ENCODE peak calls at places on chromosomes 7 and 10, in eight cellular contexts. R is heart left ventricle, D is brain microvascular endothelial cell, C is cardiac fibroblast, V is cardiac muscle cell, T is tibial nerve, F is GM20000, E is stomach. S is an unnamed sample.

GRCh38 chr7:29304756-29305155 is 110.2 kb downstream of the CHN2 start:
- DNase-seq in R (peak), V (no peak), C (no peak), E (no peak), D (no peak), T (no peak), F (no peak), S (no peak)

GRCh38 chr10:6811153-6811552 is 231.1 kb upstream of the PRKCQ start:
- DNase-seq in T (no peak), E (no peak), V (no peak), C (no peak), D (no peak), R (no peak), F (no peak), S (no peak)

GRCh38 chr10:130053561-130053960 is 57.1 kb downstream of the C10orf143 start:
- DNase-seq in E (no peak), V (no peak), C (no peak), R (no peak), D (no peak), T (no peak), F (no peak), S (no peak)

GRCh38 chr10:5981529-5981928 is 4.2 kb upstream of the IL15RA start:
- DNase-seq in E (no peak), D (no peak), T (no peak), C (no peak), R (no peak), F (no peak), V (no peak), S (no peak)

GRCh38 chr7:2202361-2202761 is 30.4 kb downstream of the MAD1L1 start:
- DNase-seq in V (no peak), F (no peak), C (no peak), T (no peak), R (no peak), E (no peak), D (no peak), S (no peak)

GRCh38 chr7:166370-167060 is 25.9 kb upstream of the FAM20C start:
- DNase-seq in V (no peak), D (no peak), R (peak), E (no peak), F (no peak), T (no peak), C (no peak), S (no peak)

GRCh38 chr10:26714385-26714784 is 16.9 kb downstream of the PDSS1 start:
- DNase-seq in R (no peak), E (no peak), V (no peak), F (no peak), D (no peak), T (no peak), C (no peak), S (no peak)

GRCh38 chr10:116554628-116555027 is 8.9 kb downstream of the PNLIP start:
- DNase-seq in R (no peak), D (no peak), T (no peak), F (no peak), C (no peak), E (no peak), V (no peak), S (no peak)

GRCh38 chr10:84499846-84500245 is 171.5 kb downstream of the CCSER2 start:
- DNase-seq in R (no peak), F (peak), D (no peak), E (no peak), C (no peak), V (peak), T (no peak), S (no peak)

GRCh38 chr7:90736968-90737939 is 141.1 kb downstream of the CDK14 start:
- DNase-seq in D (no peak), R (no peak), T (no peak), V (no peak), F (peak), C (no peak), E (no peak), S (no peak)

GRCh38 chr7:45702751-45703150 is 128.6 kb downstream of the ADCY1 start:
- DNase-seq in T (no peak), C (no peak), D (no peak), E (peak), R (no peak), F (no peak), V (no peak), S (no peak)

GRCh38 chr10:63627376-63627775 is 106.2 kb downstream of the REEP3 start:
- DNase-seq in E (no peak), C (peak), F (no peak), R (no peak), T (no peak), V (no peak), D (no peak), S (no peak)

GRCh38 chr10:133039823-133040704 is 47.7 kb upstream of the ADGRA1 start:
- DNase-seq in T (no peak), R (no peak), V (no peak), E (no peak), D (no peak), F (no peak), C (no peak), S (no peak)

GRCh38 chr7:144127714-144128334 is 4.8 kb downstream of the OR2A14 start:
- DNase-seq in T (peak), R (peak), C (peak), E (peak), D (peak), V (peak), F (peak), S (peak)

GRCh38 chr7:26202019-26202985 is 757 bp downstream of the CBX3 start:
- DNase-seq in D (no peak), E (peak), C (peak), T (no peak), F (peak), R (peak), V (peak), S (peak)

GRCh38 chr7:66043681-66044497 is 31.7 kb upstream of the ASL start:
- DNase-seq in R (peak), T (no peak), V (peak), D (no peak), C (no peak), F (peak), E (peak), S (no peak)

GRCh38 chr10:44993226-44993921 is 7.3 kb upstream of the ZNF22 start:
- DNase-seq in D (no peak), C (no peak), R (no peak), T (peak), E (no peak), F (no peak), V (no peak), S (no peak)

GRCh38 chr7:12090757-12091134 is 120.3 kb upstream of the TMEM106B start:
- DNase-seq in V (no peak), T (no peak), E (no peak), D (no peak), F (no peak), R (no peak), C (no peak), S (no peak)

GRCh38 chr10:115918812-115919211 is 354.2 kb downstream of the GFRA1 start:
- DNase-seq in R (no peak), E (no peak), V (no peak), C (peak), F (no peak), T (no peak), D (peak), S (no peak)

GRCh38 chr10:77710759-77711682 is 73.4 kb upstream of the KCNMA1 start:
- DNase-seq in C (peak), D (peak), V (peak), F (peak), R (peak), E (peak), T (peak), S (peak)

GRCh38 chr7:28937593-28937992 is 20.5 kb downstream of the TRIL start:
- DNase-seq in T (no peak), D (no peak), R (no peak), V (no peak), C (no peak), F (no peak), E (no peak), S (no peak)

GRCh38 chr7:2086229-2086628 is 146.5 kb downstream of the MAD1L1 start:
- DNase-seq in V (no peak), T (no peak), R (peak), F (no peak), C (no peak), E (no peak), D (no peak), S (no peak)

GRCh38 chr7:130490888-130491771 is 755 bp upstream of the MEST start:
- DNase-seq in T (no peak), F (peak), E (peak), R (peak), V (peak), C (peak), D (peak), S (peak)

GRCh38 chr10:129586897-129587443 is 119.9 kb downstream of the MGMT start:
- DNase-seq in C (peak), T (no peak), R (no peak), F (no peak), D (no peak), E (no peak), V (no peak), S (no peak)

GRCh38 chr10:19731560-19731959 is 84.7 kb upstream of the PLXDC2 start:
- DNase-seq in R (no peak), E (no peak), T (no peak), C (no peak), V (no peak), D (no peak), F (no peak), S (no peak)

GRCh38 chr10:49285232-49285631 is 13.7 kb upstream of the C10orf71 start:
- DNase-seq in V (no peak), E (peak), R (peak), T (peak), D (no peak), F (no peak), C (peak), S (no peak)

GRCh38 chr7:128879939-128880746 is 17.5 kb downstream of the ATP6V1F start:
- DNase-seq in V (peak), D (peak), T (no peak), F (peak), E (peak), C (peak), R (peak), S (peak)

GRCh38 chr10:99369551-99369950 is 40.4 kb downstream of the CNNM1 start:
- DNase-seq in E (no peak), F (no peak), D (no peak), R (no peak), T (no peak), V (no peak), C (no peak), S (no peak)

GRCh38 chr10:3857318-3857717 is 72.3 kb upstream of the KLF6 start:
- DNase-seq in F (no peak), C (no peak), R (no peak), V (no peak), D (no peak), E (no peak), T (no peak), S (no peak)

GRCh38 chr7:76149847-76150691 is 51.6 kb upstream of the SRRM3 start:
- DNase-seq in D (no peak), T (no peak), R (peak), C (no peak), V (no peak), F (no peak), E (no peak), S (no peak)

GRCh38 chr10:132860527-132860926 is 74.6 kb upstream of the NKX6-2 start:
- DNase-seq in D (no peak), F (no peak), E (no peak), T (no peak), V (no peak), C (no peak), R (no peak), S (no peak)

GRCh38 chr10:79031723-79032122 is 37.0 kb upstream of the ZMIZ1 start:
- DNase-seq in R (no peak), E (no peak), D (no peak), C (no peak), F (no peak), V (no peak), T (no peak), S (no peak)

DNA sequence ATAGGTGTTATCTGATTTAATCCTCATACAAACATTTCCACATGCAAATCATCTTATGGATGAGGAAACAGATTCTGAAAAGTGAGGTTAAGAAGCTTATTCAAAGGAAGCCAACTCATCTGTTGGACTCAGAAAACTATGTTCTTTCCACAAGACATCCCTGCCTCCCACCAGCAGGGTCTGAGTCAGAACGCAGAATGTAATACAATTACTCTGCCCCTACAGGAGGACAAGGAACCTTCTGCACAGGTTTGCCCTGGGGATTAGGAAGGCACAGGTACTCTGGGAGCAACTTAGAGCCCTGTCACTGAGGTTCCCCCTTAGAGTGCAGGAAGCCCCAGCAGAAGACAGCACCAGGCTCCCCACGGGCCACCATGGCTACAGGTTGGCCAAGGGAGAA is 255.7 kb downstream of the TNS3 start:
- DNase-seq in C (peak), V (no peak), R (no peak), F (no peak), D (peak), T (no peak), E (no peak), S (no peak)
- TF ChIP-seq CTCF in C (peak), V (peak), R (no peak), F (no peak), D (peak), T (peak), E (no peak), S (peak)

DNA sequence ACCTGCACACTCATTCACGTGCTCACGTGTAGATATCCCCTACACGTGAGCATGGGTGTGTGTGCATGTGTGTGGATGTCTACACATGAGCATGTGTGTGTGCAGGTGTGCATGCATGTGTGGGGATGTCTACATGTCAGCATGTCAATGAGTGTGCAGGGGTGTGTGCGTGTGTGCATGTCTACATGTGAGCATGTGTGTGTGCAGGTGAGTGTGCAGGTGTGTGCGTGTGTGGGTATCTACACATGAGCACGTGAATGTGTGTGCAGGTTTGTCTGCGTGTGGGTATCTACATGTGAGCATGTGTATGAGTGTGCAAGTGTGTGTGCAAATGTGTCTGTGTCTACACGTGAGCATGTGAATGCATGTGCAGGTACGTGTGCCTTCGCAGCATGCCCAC is 274.8 kb downstream of the PTPRN2 start:
- DNase-seq in T (no peak), E (no peak), V (no peak), D (no peak), F (no peak), R (no peak), C (no peak), S (no peak)
- TF ChIP-seq CTCF in T (no peak), E (no peak), V (no peak), D (no peak), F (no peak), R (no peak), C (no peak), S (no peak)

GRCh38 chr10:121595806-121596667 is 2.2 kb downstream of the FGFR2 start:
- DNase-seq in R (no peak), V (peak), E (no peak), D (no peak), F (no peak), T (no peak), C (no peak), S (no peak)

GRCh38 chr10:121598261-121599249 is at the start of gene FGFR2:
- DNase-seq in R (peak), T (peak), F (peak), C (peak), E (peak), D (peak), V (peak), S (peak)

GRCh38 chr10:121595321-121595805 is 2.9 kb downstream of the FGFR2 start:
- DNase-seq in V (no peak), E (no peak), F (no peak), T (no peak), R (no peak), C (no peak), D (no peak), S (no peak)

GRCh38 chr10:121597504-121598241 is 571 bp downstream of the FGFR2 start:
- DNase-seq in V (peak), T (no peak), R (no peak), C (peak), E (no peak), D (no peak), F (peak), S (no peak)

DNA sequence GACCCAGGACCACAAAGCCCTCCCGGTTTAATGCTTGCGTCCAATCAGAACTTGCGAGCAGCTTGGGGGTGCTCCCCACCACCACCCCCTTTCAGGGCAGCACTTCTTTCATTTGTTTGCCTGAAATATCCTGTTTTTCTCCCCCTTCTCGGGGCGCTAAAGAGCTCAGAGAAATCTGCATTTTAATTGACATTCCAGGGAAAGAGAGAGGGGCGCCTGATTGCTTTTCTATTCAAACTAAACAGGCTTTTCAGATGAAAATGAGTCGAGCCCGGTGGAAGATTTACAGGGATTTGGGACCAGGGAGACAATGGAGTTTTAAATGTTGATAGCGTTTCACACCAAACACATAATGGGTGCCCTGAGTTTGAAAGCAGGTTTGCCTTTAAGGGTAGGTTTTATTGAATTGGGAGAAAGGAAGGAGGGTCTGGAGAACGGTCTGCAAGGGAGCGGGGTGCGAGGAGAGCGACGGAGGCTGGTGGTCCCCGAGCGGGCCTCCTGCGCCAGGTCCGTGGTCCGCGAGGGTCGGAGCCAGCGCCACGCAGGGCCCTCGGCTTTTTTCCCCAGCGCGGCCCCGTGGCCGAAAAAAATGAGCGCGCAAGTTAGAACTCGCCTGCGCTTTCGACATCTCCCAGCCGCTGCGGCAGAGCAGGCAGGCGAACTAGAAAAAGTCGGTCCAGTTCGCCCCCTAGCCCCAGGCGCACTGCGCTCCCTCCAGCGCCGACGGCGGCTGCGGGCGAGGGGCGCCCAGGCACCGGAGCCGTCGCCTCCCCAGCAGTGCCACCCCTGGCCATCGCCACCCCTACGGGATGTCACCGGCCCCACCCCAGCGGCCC is 1.4 kb downstream of the FGFR2 start:
- DNase-seq in V (peak), F (peak), E (peak), C (no peak), T (no peak), D (no peak), R (no peak), S (no peak)
- TF ChIP-seq CTCF in V (no peak), F (no peak), E (peak), C (no peak), T (no peak), D (no peak), R (peak), S (no peak)

DNA sequence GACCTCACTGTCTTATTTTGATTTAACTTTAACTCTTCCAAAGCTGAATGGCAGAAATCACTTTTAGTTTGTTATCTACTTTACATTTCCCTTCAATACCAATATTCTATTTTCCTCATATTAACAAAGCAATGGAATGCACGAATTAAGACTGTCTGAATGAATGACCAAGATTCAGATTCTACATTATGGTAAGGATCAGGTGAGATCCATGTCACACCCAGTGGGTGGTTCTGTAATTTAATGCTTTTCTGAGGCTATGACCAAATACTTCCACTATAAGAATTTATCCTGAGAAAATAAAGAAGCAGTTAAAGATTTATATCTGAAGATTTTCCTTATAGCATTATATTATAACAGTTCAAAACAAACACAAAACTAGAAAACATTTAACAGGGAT is 90.2 kb upstream of the NUPR2 start:
- DNase-seq in E (no peak), V (no peak), C (no peak), R (no peak), T (no peak), D (no peak), F (no peak), S (no peak)
- TF ChIP-seq CTCF in E (no peak), V (no peak), C (no peak), R (no peak), T (no peak), D (no peak), F (no peak), S (no peak)

DNA sequence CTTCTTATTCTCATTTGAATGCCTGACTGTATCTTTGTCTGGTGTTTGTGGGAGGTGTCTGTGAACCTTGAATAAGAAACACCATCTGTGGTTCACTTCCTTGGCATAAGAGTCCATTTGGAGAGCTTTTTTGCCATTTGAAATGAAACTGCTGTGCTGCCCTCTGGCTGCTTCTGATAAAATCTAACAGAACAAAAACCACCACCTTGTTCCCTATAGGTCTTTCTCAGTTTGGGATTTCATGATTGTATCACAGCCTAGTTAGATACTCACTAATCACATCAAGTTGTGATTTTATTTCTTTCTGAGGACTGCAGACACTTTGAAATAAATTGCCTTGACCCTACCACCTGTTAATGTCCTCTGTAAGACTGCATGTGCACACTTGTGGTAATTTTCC is 102.7 kb upstream of the FAM13C start:
- DNase-seq in E (no peak), V (peak), T (no peak), R (no peak), C (peak), F (no peak), D (peak), S (no peak)
- TF ChIP-seq CTCF in E (no peak), V (peak), T (no peak), R (peak), C (peak), F (no peak), D (peak), S (no peak)

DNA sequence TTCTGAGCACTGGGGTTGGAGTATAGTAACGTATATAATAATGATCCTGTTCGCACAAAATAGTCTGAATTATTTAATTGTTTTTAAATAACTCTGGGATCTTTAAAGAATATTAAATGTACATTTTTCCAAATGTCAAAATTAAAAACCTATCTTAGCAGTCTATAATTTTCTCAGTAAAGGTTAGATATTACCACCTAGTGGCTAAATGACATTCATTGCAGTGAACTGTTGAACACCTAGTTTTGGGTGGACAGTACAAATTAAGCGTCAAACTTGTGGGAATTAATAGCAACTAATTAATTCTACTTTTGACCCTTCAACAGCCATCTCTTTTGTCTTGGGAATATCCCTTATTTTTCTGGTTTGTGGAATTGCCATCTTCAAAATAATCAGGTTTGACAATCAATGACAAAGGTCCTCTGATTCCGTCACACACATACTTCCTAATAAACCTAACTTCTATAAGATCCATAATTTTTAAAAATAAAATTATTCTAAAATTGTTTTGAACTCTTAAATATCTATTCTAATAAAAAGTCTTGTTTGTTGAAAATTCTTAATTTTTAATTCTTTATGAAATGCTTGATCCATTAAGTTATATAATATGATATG is 165.7 kb downstream of the SEMA3D start:
- DNase-seq in T (no peak), E (no peak), D (no peak), R (no peak), C (peak), V (peak), F (no peak), S (no peak)
- TF ChIP-seq CTCF in T (peak), E (peak), D (peak), R (peak), C (peak), V (peak), F (no peak), S (peak)

S was measured in neural crest cell.